ENCODE peak calls at places on chromosomes 6 and 20, in seven cellular contexts. One of them, this sample, is unnamed.

GRCh38 chr6:146871613-146872465 is 273.1 kb downstream of the ADGB start:
- DNase-seq in fibroblast of mammary gland: peak
- DNase-seq in neural progenitor cell: no peak
- DNase-seq in kidney: no peak
- DNase-seq in sigmoid colon: no peak
- DNase-seq in GM10248: no peak
- DNase-seq in epithelial cell of esophagus: no peak
- DNase-seq in this sample: no peak

GRCh38 chr6:94036024-94036423 is 616.7 kb upstream of the EPHA7 start:
- DNase-seq in sigmoid colon: no peak
- DNase-seq in epithelial cell of esophagus: no peak
- DNase-seq in fibroblast of mammary gland: no peak
- DNase-seq in GM10248: no peak
- DNase-seq in kidney: no peak
- DNase-seq in neural progenitor cell: no peak
- DNase-seq in this sample: no peak

GRCh38 chr20:52312131-52312729 is 120.7 kb upstream of the ZFP64 start:
- DNase-seq in GM10248: peak
- DNase-seq in fibroblast of mammary gland: peak
- DNase-seq in sigmoid colon: no peak
- DNase-seq in kidney: no peak
- DNase-seq in neural progenitor cell: peak
- DNase-seq in epithelial cell of esophagus: peak
- DNase-seq in this sample: peak

GRCh38 chr6:80610821-80611220 is 504.4 kb downstream of the BCKDHB start:
- DNase-seq in epithelial cell of esophagus: peak
- DNase-seq in GM10248: no peak
- DNase-seq in kidney: no peak
- DNase-seq in fibroblast of mammary gland: peak
- DNase-seq in neural progenitor cell: no peak
- DNase-seq in sigmoid colon: no peak
- DNase-seq in this sample: no peak

GRCh38 chr6:2952557-2953095 is 18.7 kb downstream of the SERPINB6 start:
- DNase-seq in sigmoid colon: peak
- DNase-seq in GM10248: peak
- DNase-seq in fibroblast of mammary gland: peak
- DNase-seq in epithelial cell of esophagus: peak
- DNase-seq in kidney: peak
- DNase-seq in neural progenitor cell: peak
- DNase-seq in this sample: peak

GRCh38 chr20:58818585-58819285 is 32.0 kb downstream of the GNAS-AS1 start:
- DNase-seq in GM10248: no peak
- DNase-seq in kidney: no peak
- DNase-seq in fibroblast of mammary gland: no peak
- DNase-seq in sigmoid colon: no peak
- DNase-seq in neural progenitor cell: no peak
- DNase-seq in epithelial cell of esophagus: peak
- DNase-seq in this sample: no peak

GRCh38 chr6:169589293-169589692 is 112.5 kb downstream of the WDR27 start:
- DNase-seq in neural progenitor cell: no peak
- DNase-seq in epithelial cell of esophagus: peak
- DNase-seq in sigmoid colon: no peak
- DNase-seq in fibroblast of mammary gland: peak
- DNase-seq in GM10248: no peak
- DNase-seq in kidney: no peak
- DNase-seq in this sample: no peak

GRCh38 chr20:53994088-53994487 is 76.3 kb downstream of the BCAS1 start:
- DNase-seq in GM10248: no peak
- DNase-seq in kidney: no peak
- DNase-seq in fibroblast of mammary gland: no peak
- DNase-seq in neural progenitor cell: no peak
- DNase-seq in sigmoid colon: no peak
- DNase-seq in epithelial cell of esophagus: no peak
- DNase-seq in this sample: no peak

GRCh38 chr20:11117808-11118528 is 444.2 kb upstream of the JAG1 start:
- DNase-seq in fibroblast of mammary gland: peak
- DNase-seq in neural progenitor cell: no peak
- DNase-seq in kidney: no peak
- DNase-seq in GM10248: no peak
- DNase-seq in sigmoid colon: no peak
- DNase-seq in epithelial cell of esophagus: peak
- DNase-seq in this sample: no peak

GRCh38 chr6:44603044-44603686 is 215.7 kb downstream of the CDC5L start:
- DNase-seq in neural progenitor cell: no peak
- DNase-seq in fibroblast of mammary gland: no peak
- DNase-seq in epithelial cell of esophagus: no peak
- DNase-seq in sigmoid colon: no peak
- DNase-seq in kidney: no peak
- DNase-seq in GM10248: no peak
- DNase-seq in this sample: no peak

GRCh38 chr6:2502998-2503674 is 247.6 kb downstream of the MYLK4 start:
- DNase-seq in sigmoid colon: no peak
- DNase-seq in GM10248: no peak
- DNase-seq in kidney: no peak
- DNase-seq in fibroblast of mammary gland: no peak
- DNase-seq in neural progenitor cell: no peak
- DNase-seq in epithelial cell of esophagus: peak
- DNase-seq in this sample: no peak

GRCh38 chr6:112429226-112429625 is 82.1 kb downstream of the RFPL4B start:
- DNase-seq in kidney: no peak
- DNase-seq in GM10248: no peak
- DNase-seq in neural progenitor cell: peak
- DNase-seq in sigmoid colon: no peak
- DNase-seq in epithelial cell of esophagus: peak
- DNase-seq in fibroblast of mammary gland: no peak
- DNase-seq in this sample: no peak

GRCh38 chr20:38184098-38184497 is 19.0 kb upstream of the TGM2 start:
- DNase-seq in epithelial cell of esophagus: peak
- DNase-seq in fibroblast of mammary gland: no peak
- DNase-seq in neural progenitor cell: no peak
- DNase-seq in sigmoid colon: no peak
- DNase-seq in GM10248: no peak
- DNase-seq in kidney: no peak
- DNase-seq in this sample: peak

GRCh38 chr6:131116755-131117360 is 18.4 kb upstream of the AKAP7 start:
- DNase-seq in fibroblast of mammary gland: peak
- DNase-seq in kidney: no peak
- DNase-seq in sigmoid colon: no peak
- DNase-seq in GM10248: peak
- DNase-seq in neural progenitor cell: peak
- DNase-seq in epithelial cell of esophagus: peak
- DNase-seq in this sample: no peak

GRCh38 chr6:111928139-111928538 is 54.9 kb upstream of the FYN start:
- DNase-seq in kidney: no peak
- DNase-seq in epithelial cell of esophagus: no peak
- DNase-seq in GM10248: no peak
- DNase-seq in neural progenitor cell: no peak
- DNase-seq in fibroblast of mammary gland: no peak
- DNase-seq in sigmoid colon: no peak
- DNase-seq in this sample: no peak

GRCh38 chr6:14070457-14070856 is 47.1 kb upstream of the CD83 start:
- DNase-seq in neural progenitor cell: no peak
- DNase-seq in fibroblast of mammary gland: no peak
- DNase-seq in epithelial cell of esophagus: no peak
- DNase-seq in sigmoid colon: no peak
- DNase-seq in kidney: no peak
- DNase-seq in GM10248: no peak
- DNase-seq in this sample: no peak

GRCh38 chr20:57619053-57619831 is 984 bp downstream of the ZBP1 start:
- DNase-seq in epithelial cell of esophagus: no peak
- DNase-seq in GM10248: peak
- DNase-seq in sigmoid colon: no peak
- DNase-seq in neural progenitor cell: no peak
- DNase-seq in fibroblast of mammary gland: no peak
- DNase-seq in kidney: peak
- DNase-seq in this sample: no peak

GRCh38 chr20:48471176-48471575 is 356.6 kb downstream of the PREX1 start:
- DNase-seq in neural progenitor cell: no peak
- DNase-seq in sigmoid colon: no peak
- DNase-seq in GM10248: no peak
- DNase-seq in fibroblast of mammary gland: no peak
- DNase-seq in epithelial cell of esophagus: no peak
- DNase-seq in kidney: no peak
- DNase-seq in this sample: no peak

GRCh38 chr6:108383967-108384366 is 89.1 kb downstream of the AFG1L start:
- DNase-seq in GM10248: no peak
- DNase-seq in kidney: no peak
- DNase-seq in sigmoid colon: no peak
- DNase-seq in neural progenitor cell: no peak
- DNase-seq in epithelial cell of esophagus: peak
- DNase-seq in fibroblast of mammary gland: no peak
- DNase-seq in this sample: no peak

GRCh38 chr6:30844118-30844535 is 40.2 kb upstream of the DDR1 start:
- DNase-seq in fibroblast of mammary gland: no peak
- DNase-seq in sigmoid colon: no peak
- DNase-seq in neural progenitor cell: peak
- DNase-seq in epithelial cell of esophagus: no peak
- DNase-seq in kidney: no peak
- DNase-seq in GM10248: no peak
- DNase-seq in this sample: no peak
- TF ChIP-seq CTCF in fibroblast of mammary gland: no peak
- TF ChIP-seq CTCF in sigmoid colon: no peak
- TF ChIP-seq CTCF in neural progenitor cell: no peak
- TF ChIP-seq CTCF in epithelial cell of esophagus: no peak
- TF ChIP-seq CTCF in kidney: no peak
- TF ChIP-seq CTCF in GM10248: no peak
- TF ChIP-seq CTCF in this sample: no peak

GRCh38 chr6:87944541-87944954 is 103.1 kb upstream of the SPACA1 start:
- DNase-seq in sigmoid colon: no peak
- DNase-seq in neural progenitor cell: peak
- DNase-seq in kidney: no peak
- DNase-seq in epithelial cell of esophagus: peak
- DNase-seq in GM10248: no peak
- DNase-seq in fibroblast of mammary gland: peak
- DNase-seq in this sample: peak
- TF ChIP-seq CTCF in sigmoid colon: no peak
- TF ChIP-seq CTCF in neural progenitor cell: peak
- TF ChIP-seq CTCF in kidney: no peak
- TF ChIP-seq CTCF in epithelial cell of esophagus: peak
- TF ChIP-seq CTCF in GM10248: peak
- TF ChIP-seq CTCF in fibroblast of mammary gland: peak
- TF ChIP-seq CTCF in this sample: no peak

DNA sequence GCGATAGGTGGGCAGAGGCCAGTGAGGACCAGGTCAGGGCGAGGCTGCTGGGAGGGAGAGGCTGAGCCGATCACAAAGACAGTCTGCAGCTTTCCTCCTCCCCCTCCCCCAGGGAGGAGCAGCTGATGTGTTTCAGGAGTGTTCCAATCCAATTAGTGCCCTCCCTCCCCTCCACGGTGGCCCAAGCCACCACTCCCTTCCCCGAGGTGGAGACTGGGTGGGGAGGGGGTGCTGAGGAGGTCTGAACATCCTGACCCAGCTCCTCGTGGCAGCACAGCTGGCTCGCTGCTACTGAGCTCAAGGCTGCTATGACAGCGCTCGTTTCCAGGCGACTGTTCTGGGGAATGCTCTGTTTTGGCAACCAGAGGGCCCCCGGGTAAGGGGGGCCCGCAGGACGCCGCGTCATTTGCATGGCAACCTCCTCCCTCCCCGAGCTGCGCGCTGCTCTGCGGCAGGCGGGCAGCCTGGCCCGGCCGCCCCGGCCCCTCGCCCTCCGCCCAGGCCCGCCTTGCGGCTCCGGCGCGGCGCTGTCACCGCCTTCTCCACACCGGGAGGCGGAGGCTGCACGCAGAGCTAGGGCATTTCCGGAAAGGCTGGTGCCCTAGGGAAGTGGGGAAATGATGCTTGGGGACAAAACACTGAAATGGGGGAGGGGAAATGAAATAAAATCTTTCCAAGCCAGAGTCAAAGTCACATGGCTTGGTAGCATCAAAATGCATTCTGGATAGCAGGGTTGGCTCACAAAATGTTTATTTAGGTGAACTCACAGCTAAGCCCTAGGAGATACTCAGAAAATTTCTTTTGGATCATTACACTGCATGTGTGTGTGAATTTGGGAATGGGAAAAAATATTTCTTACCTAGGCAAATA is 67.4 kb upstream of the PIM1 start:
- DNase-seq in GM10248: peak
- DNase-seq in sigmoid colon: peak
- DNase-seq in neural progenitor cell: peak
- DNase-seq in epithelial cell of esophagus: peak
- DNase-seq in kidney: peak
- DNase-seq in fibroblast of mammary gland: peak
- DNase-seq in this sample: peak
- TF ChIP-seq CTCF in GM10248: no peak
- TF ChIP-seq CTCF in sigmoid colon: no peak
- TF ChIP-seq CTCF in neural progenitor cell: no peak
- TF ChIP-seq CTCF in epithelial cell of esophagus: no peak
- TF ChIP-seq CTCF in kidney: no peak
- TF ChIP-seq CTCF in fibroblast of mammary gland: no peak
- TF ChIP-seq CTCF in this sample: no peak

GRCh38 chr20:63031251-63032014 is 24.7 kb upstream of the BHLHE23 start:
- DNase-seq in fibroblast of mammary gland: no peak
- DNase-seq in neural progenitor cell: no peak
- DNase-seq in sigmoid colon: no peak
- DNase-seq in epithelial cell of esophagus: no peak
- DNase-seq in GM10248: no peak
- DNase-seq in kidney: peak
- DNase-seq in this sample: no peak

GRCh38 chr20:63032026-63032800 is 25.4 kb upstream of the BHLHE23 start:
- DNase-seq in sigmoid colon: peak
- DNase-seq in fibroblast of mammary gland: no peak
- DNase-seq in GM10248: no peak
- DNase-seq in epithelial cell of esophagus: no peak
- DNase-seq in neural progenitor cell: no peak
- DNase-seq in kidney: peak
- DNase-seq in this sample: no peak

GRCh38 chr20:63033635-63034510 is 27.1 kb upstream of the BHLHE23 start:
- DNase-seq in fibroblast of mammary gland: no peak
- DNase-seq in GM10248: no peak
- DNase-seq in neural progenitor cell: no peak
- DNase-seq in kidney: peak
- DNase-seq in epithelial cell of esophagus: no peak
- DNase-seq in sigmoid colon: peak
- DNase-seq in this sample: peak

GRCh38 chr20:63035284-63036185 is 28.8 kb upstream of the BHLHE23 start:
- DNase-seq in sigmoid colon: peak
- DNase-seq in epithelial cell of esophagus: no peak
- DNase-seq in GM10248: no peak
- DNase-seq in fibroblast of mammary gland: no peak
- DNase-seq in neural progenitor cell: no peak
- DNase-seq in kidney: peak
- DNase-seq in this sample: no peak

DNA sequence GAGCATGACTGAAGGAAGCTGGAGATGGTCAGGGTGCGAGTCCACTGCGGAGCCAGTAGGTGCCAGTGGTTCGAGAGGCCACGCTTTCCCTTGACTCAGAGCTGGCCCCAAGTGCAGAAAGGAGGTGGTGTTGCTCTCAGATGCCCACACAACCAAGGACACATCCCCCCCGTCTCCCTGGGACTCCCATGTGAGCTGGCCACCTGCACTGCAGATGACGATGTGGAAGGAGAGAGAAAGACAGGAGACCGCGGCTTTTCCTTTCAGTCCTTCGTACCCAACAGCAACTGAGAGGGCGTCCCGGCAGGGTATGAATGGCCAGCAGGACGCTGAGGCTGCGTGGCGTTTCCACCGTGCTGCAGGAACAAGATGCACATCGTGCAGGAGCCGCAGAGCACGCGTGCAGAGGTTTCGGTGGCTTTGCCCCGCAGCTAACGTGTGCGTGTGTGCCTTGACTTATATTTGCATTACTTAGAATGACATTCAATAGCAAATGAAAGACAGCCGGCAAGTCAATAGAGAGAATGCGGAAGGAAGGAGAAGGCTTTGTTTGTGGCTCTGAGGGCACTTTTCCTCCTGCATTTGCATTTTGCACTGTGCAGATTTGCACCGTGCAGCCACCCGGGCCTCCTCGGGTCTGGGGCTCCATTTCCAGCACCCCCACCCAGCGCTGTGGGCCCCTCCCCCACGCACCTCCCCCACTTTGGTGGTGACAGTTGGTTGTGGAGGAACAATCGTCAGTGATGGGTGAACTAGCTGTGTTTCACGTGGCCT is 26.3 kb upstream of the BHLHE23 start:
- DNase-seq in GM10248: peak
- DNase-seq in kidney: peak
- DNase-seq in fibroblast of mammary gland: no peak
- DNase-seq in sigmoid colon: peak
- DNase-seq in neural progenitor cell: peak
- DNase-seq in epithelial cell of esophagus: no peak
- DNase-seq in this sample: no peak
- TF ChIP-seq CTCF in GM10248: no peak
- TF ChIP-seq CTCF in kidney: no peak
- TF ChIP-seq CTCF in fibroblast of mammary gland: no peak
- TF ChIP-seq CTCF in sigmoid colon: no peak
- TF ChIP-seq CTCF in neural progenitor cell: no peak
- TF ChIP-seq CTCF in epithelial cell of esophagus: no peak
- TF ChIP-seq CTCF in this sample: no peak

This sample was measured in nephron progenitor cell.